ENCODE peak calls at places on chromosomes 5 and 9, in nine cellular contexts. O is activated naive CD4-positive, alpha-beta T cell treated with anti-CD3 and anti-CD28 coated beads, Interleukin-2, amount 50 U/mL, for 72 hours; S is NCI-H1105; C is astrocyte of the hippocampus; L is M059J; J is endodermal cell; G is choroid plexus epithelial cell; I is astrocyte; Z is G401. D is an unnamed sample.

GRCh38 chr9:88587182-88587581 is 52.2 kb downstream of the NXNL2 start:
- DNase-seq in O (no peak), S (no peak), C (no peak), L (peak; percentile 37), J (no peak), G (no peak), I (no peak), Z (no peak), D (peak; percentile 43)

GRCh38 chr9:137218754-137219271 is 3.2 kb downstream of the RNF208 start:
- DNase-seq in O (no peak), S (no peak), C (peak; percentile 53), L (peak; percentile 59), J (peak; percentile 81), G (peak; percentile 63), I (peak; percentile 18), Z (no peak), D (peak; percentile 44)

GRCh38 chr5:113162208-113162607 is 185.6 kb downstream of the DCP2 start:
- DNase-seq in O (no peak), S (no peak), C (no peak), L (no peak), J (no peak), G (no peak), I (peak; percentile 14), Z (no peak), D (no peak)

GRCh38 chr9:92378825-92379535 is 25.4 kb downstream of the OGN start:
- DNase-seq in O (no peak), S (no peak), C (peak; percentile 72), L (peak; percentile 39), J (no peak), G (no peak), I (peak; percentile 92), Z (no peak), D (peak; percentile 14)

GRCh38 chr9:12680341-12680740 is 12.8 kb upstream of the TYRP1 start:
- DNase-seq in O (no peak), S (no peak), C (peak; percentile 63), L (peak; percentile 87), J (no peak), G (peak; percentile 82), I (peak; percentile 60), Z (no peak), D (peak; percentile 82)

GRCh38 chr9:138047469-138048040 is 170.0 kb downstream of the CACNA1B start:
- DNase-seq in O (peak; percentile 28), S (no peak), C (no peak), L (no peak), J (no peak), G (no peak), I (no peak), Z (no peak), D (no peak)

GRCh38 chr5:22837803-22838202 is 15.3 kb downstream of the CDH12 start:
- DNase-seq in O (no peak), S (no peak), C (no peak), L (no peak), J (no peak), G (no peak), I (no peak), Z (no peak), D (no peak)

GRCh38 chr5:1183424-1184162 is 17.8 kb upstream of the SLC6A19 start:
- DNase-seq in O (no peak), S (no peak), C (no peak), L (no peak), J (no peak), G (no peak), I (no peak), Z (no peak), D (no peak)

GRCh38 chr5:82183828-82184227 is 94.3 kb downstream of the RPS23 start:
- DNase-seq in O (no peak), S (no peak), C (no peak), L (peak; percentile 32), J (no peak), G (no peak), I (peak; percentile 14), Z (no peak), D (peak; percentile 13)

GRCh38 chr5:139760066-139761056 is 35.2 kb upstream of the PSD2 start:
- DNase-seq in O (no peak), S (no peak), C (peak; percentile 80), L (peak; percentile 82), J (peak; percentile 48), G (peak; percentile 22), I (peak; percentile 55), Z (peak; percentile 58), D (peak; percentile 55)

GRCh38 chr5:140591747-140592372 is 27.2 kb downstream of the SLC35A4 start:
- DNase-seq in O (no peak), S (no peak), C (no peak), L (peak; percentile 70), J (no peak), G (peak; percentile 65), I (no peak), Z (no peak), D (peak; percentile 54)

GRCh38 chr9:37682951-37683350 is 32.2 kb downstream of the FRMPD1 start:
- DNase-seq in O (no peak), S (no peak), C (no peak), L (no peak), J (no peak), G (no peak), I (no peak), Z (no peak), D (no peak)

GRCh38 chr9:131624636-131625241 is 79.4 kb downstream of the PRRT1B start:
- DNase-seq in O (no peak), S (no peak), C (no peak), L (peak; percentile 69), J (no peak), G (no peak), I (peak; percentile 10), Z (peak; percentile 94), D (peak; percentile 73)

GRCh38 chr9:18520395-18520794 is 46.4 kb downstream of the ADAMTSL1 start:
- DNase-seq in O (no peak), S (no peak), C (no peak), L (no peak), J (no peak), G (no peak), I (peak; percentile 40), Z (no peak), D (no peak)

GRCh38 chr9:34385561-34386230 is 9.0 kb upstream of the MYORG start:
- DNase-seq in O (no peak), S (no peak), C (no peak), L (no peak), J (peak; percentile 14), G (no peak), I (no peak), Z (no peak), D (no peak)

GRCh38 chr9:104903609-104904008 is 24.3 kb downstream of the ABCA1 start:
- DNase-seq in O (no peak), S (no peak), C (peak; percentile 75), L (peak; percentile 42), J (peak; percentile 63), G (peak; percentile 92), I (peak; percentile 89), Z (no peak), D (peak; percentile 13)

D was measured in EL.